ENCODE peak calls at places on chromosome 22, in nine cellular contexts. One of them, this sample, is unnamed.

GRCh38 chr22:47564651-47565050 is 802.2 kb downstream of the TBC1D22A start:
- DNase-seq in endodermal cell: no peak
- DNase-seq in putamen: no peak
- DNase-seq in cortex of kidney: no peak
- DNase-seq in BJ: no peak
- DNase-seq in NCI-H345: peak; percentile 67
- DNase-seq in neural crest cell: no peak
- DNase-seq in IMR-90: no peak
- DNase-seq in GM20000: no peak
- DNase-seq in this sample: peak; percentile 69

GRCh38 chr22:46193898-46194310 is 43.6 kb downstream of the PPARA start:
- DNase-seq in cortex of kidney: no peak
- DNase-seq in BJ: no peak
- DNase-seq in NCI-H345: no peak
- DNase-seq in GM20000: no peak
- DNase-seq in IMR-90: no peak
- DNase-seq in putamen: no peak
- DNase-seq in endodermal cell: no peak
- DNase-seq in neural crest cell: no peak
- DNase-seq in this sample: peak; percentile 26

GRCh38 chr22:26558246-26558895 is 31.6 kb downstream of the TPST2 start:
- DNase-seq in endodermal cell: no peak
- DNase-seq in NCI-H345: peak; percentile 25
- DNase-seq in GM20000: no peak
- DNase-seq in neural crest cell: no peak
- DNase-seq in putamen: no peak
- DNase-seq in BJ: no peak
- DNase-seq in cortex of kidney: no peak
- DNase-seq in IMR-90: peak; percentile 46
- DNase-seq in this sample: no peak

GRCh38 chr22:38505595-38506117 is 455 bp downstream of the DDX17 start:
- DNase-seq in BJ: no peak
- DNase-seq in IMR-90: peak; percentile 46
- DNase-seq in neural crest cell: peak; percentile 18
- DNase-seq in NCI-H345: peak; percentile 40
- DNase-seq in cortex of kidney: peak; percentile 41
- DNase-seq in GM20000: peak; percentile 76
- DNase-seq in endodermal cell: no peak
- DNase-seq in putamen: peak; percentile 85
- DNase-seq in this sample: peak; percentile 94

GRCh38 chr22:46947516-46948260 is 185.2 kb downstream of the TBC1D22A start:
- DNase-seq in neural crest cell: no peak
- DNase-seq in cortex of kidney: no peak
- DNase-seq in endodermal cell: no peak
- DNase-seq in BJ: no peak
- DNase-seq in putamen: no peak
- DNase-seq in GM20000: no peak
- DNase-seq in IMR-90: no peak
- DNase-seq in NCI-H345: no peak
- DNase-seq in this sample: no peak

GRCh38 chr22:43171019-43171491 is 15.9 kb downstream of the TTLL12 start:
- DNase-seq in endodermal cell: no peak
- DNase-seq in BJ: no peak
- DNase-seq in NCI-H345: no peak
- DNase-seq in IMR-90: no peak
- DNase-seq in neural crest cell: no peak
- DNase-seq in cortex of kidney: no peak
- DNase-seq in putamen: no peak
- DNase-seq in GM20000: no peak
- DNase-seq in this sample: no peak

GRCh38 chr22:47570300-47570685 is 807.8 kb downstream of the TBC1D22A start:
- DNase-seq in endodermal cell: no peak
- DNase-seq in BJ: no peak
- DNase-seq in GM20000: no peak
- DNase-seq in neural crest cell: no peak
- DNase-seq in NCI-H345: no peak
- DNase-seq in putamen: no peak
- DNase-seq in cortex of kidney: no peak
- DNase-seq in IMR-90: no peak
- DNase-seq in this sample: peak; percentile 60

GRCh38 chr22:50522806-50523438 is 2.5 kb downstream of the SCO2 start:
- DNase-seq in IMR-90: no peak
- DNase-seq in NCI-H345: no peak
- DNase-seq in putamen: no peak
- DNase-seq in BJ: no peak
- DNase-seq in endodermal cell: no peak
- DNase-seq in cortex of kidney: no peak
- DNase-seq in GM20000: no peak
- DNase-seq in neural crest cell: no peak
- DNase-seq in this sample: no peak

GRCh38 chr22:43017525-43018290 is 2.8 kb upstream of the PACSIN2 start:
- DNase-seq in endodermal cell: no peak
- DNase-seq in neural crest cell: no peak
- DNase-seq in BJ: no peak
- DNase-seq in putamen: no peak
- DNase-seq in NCI-H345: no peak
- DNase-seq in cortex of kidney: no peak
- DNase-seq in IMR-90: no peak
- DNase-seq in GM20000: no peak
- DNase-seq in this sample: no peak

GRCh38 chr22:23137905-23138520 is 3.8 kb downstream of the RSPH14 start:
- DNase-seq in IMR-90: no peak
- DNase-seq in NCI-H345: no peak
- DNase-seq in cortex of kidney: no peak
- DNase-seq in endodermal cell: no peak
- DNase-seq in BJ: no peak
- DNase-seq in neural crest cell: no peak
- DNase-seq in putamen: no peak
- DNase-seq in GM20000: peak; percentile 64
- DNase-seq in this sample: no peak

GRCh38 chr22:21975273-21975672 is 7.3 kb downstream of the TOP3B start:
- DNase-seq in putamen: no peak
- DNase-seq in IMR-90: no peak
- DNase-seq in GM20000: no peak
- DNase-seq in NCI-H345: peak; percentile 21
- DNase-seq in BJ: no peak
- DNase-seq in neural crest cell: no peak
- DNase-seq in endodermal cell: no peak
- DNase-seq in cortex of kidney: no peak
- DNase-seq in this sample: no peak

GRCh38 chr22:42862045-42862734 is 5.1 kb upstream of the ARFGAP3 start:
- DNase-seq in IMR-90: peak; percentile 86
- DNase-seq in GM20000: no peak
- DNase-seq in endodermal cell: no peak
- DNase-seq in BJ: no peak
- DNase-seq in putamen: no peak
- DNase-seq in NCI-H345: no peak
- DNase-seq in neural crest cell: no peak
- DNase-seq in cortex of kidney: no peak
- DNase-seq in this sample: no peak

GRCh38 chr22:49936018-49936972 is 17.9 kb downstream of the CRELD2 start:
- DNase-seq in IMR-90: peak; percentile 86
- DNase-seq in GM20000: peak; percentile 93
- DNase-seq in cortex of kidney: no peak
- DNase-seq in putamen: peak; percentile 61
- DNase-seq in BJ: peak; percentile 41
- DNase-seq in NCI-H345: peak; percentile 57
- DNase-seq in endodermal cell: peak; percentile 93
- DNase-seq in neural crest cell: no peak
- DNase-seq in this sample: peak; percentile 98

GRCh38 chr22:38177044-38177443 is 4.6 kb downstream of the PLA2G6 start:
- DNase-seq in GM20000: no peak
- DNase-seq in putamen: no peak
- DNase-seq in BJ: no peak
- DNase-seq in NCI-H345: no peak
- DNase-seq in neural crest cell: no peak
- DNase-seq in IMR-90: no peak
- DNase-seq in cortex of kidney: no peak
- DNase-seq in endodermal cell: no peak
- DNase-seq in this sample: no peak

GRCh38 chr22:36160499-36160942 is at the start of gene APOL3:
- DNase-seq in NCI-H345: no peak
- DNase-seq in BJ: no peak
- DNase-seq in GM20000: peak; percentile 29
- DNase-seq in putamen: no peak
- DNase-seq in endodermal cell: no peak
- DNase-seq in IMR-90: peak; percentile 47
- DNase-seq in neural crest cell: no peak
- DNase-seq in cortex of kidney: no peak
- DNase-seq in this sample: peak; percentile 89

GRCh38 chr22:35218079-35218478 is 39.2 kb upstream of the HMGXB4 start:
- DNase-seq in BJ: no peak
- DNase-seq in IMR-90: peak; percentile 8
- DNase-seq in putamen: no peak
- DNase-seq in cortex of kidney: no peak
- DNase-seq in GM20000: no peak
- DNase-seq in endodermal cell: peak; percentile 16
- DNase-seq in NCI-H345: no peak
- DNase-seq in neural crest cell: no peak
- DNase-seq in this sample: no peak

GRCh38 chr22:17845340-17845739 is 71.1 kb upstream of the BID start:
- DNase-seq in neural crest cell: no peak
- DNase-seq in IMR-90: no peak
- DNase-seq in NCI-H345: peak; percentile 80
- DNase-seq in BJ: no peak
- DNase-seq in GM20000: no peak
- DNase-seq in putamen: no peak
- DNase-seq in endodermal cell: no peak
- DNase-seq in cortex of kidney: no peak
- DNase-seq in this sample: no peak

GRCh38 chr22:49970528-49971231 is 10.1 kb downstream of the PIM3 start:
- DNase-seq in neural crest cell: peak; percentile 59
- DNase-seq in endodermal cell: peak; percentile 94
- DNase-seq in putamen: peak; percentile 94
- DNase-seq in GM20000: peak; percentile 92
- DNase-seq in cortex of kidney: no peak
- DNase-seq in NCI-H345: peak; percentile 62
- DNase-seq in IMR-90: peak; percentile 97
- DNase-seq in BJ: peak; percentile 82
- DNase-seq in this sample: peak; percentile 99

GRCh38 chr22:36901411-36902142 is 11.9 kb upstream of the CSF2RB start:
- DNase-seq in putamen: no peak
- DNase-seq in IMR-90: no peak
- DNase-seq in BJ: no peak
- DNase-seq in neural crest cell: no peak
- DNase-seq in endodermal cell: peak; percentile 69
- DNase-seq in NCI-H345: no peak
- DNase-seq in GM20000: peak; percentile 80
- DNase-seq in cortex of kidney: no peak
- DNase-seq in this sample: no peak

GRCh38 chr22:19696504-19697276 is 17.6 kb upstream of the SEPTIN5 start:
- DNase-seq in NCI-H345: no peak
- DNase-seq in endodermal cell: peak; percentile 23
- DNase-seq in putamen: no peak
- DNase-seq in GM20000: no peak
- DNase-seq in cortex of kidney: no peak
- DNase-seq in neural crest cell: no peak
- DNase-seq in BJ: no peak
- DNase-seq in IMR-90: no peak
- DNase-seq in this sample: peak; percentile 15

GRCh38 chr22:32411388-32411787 is 659 bp downstream of the RTCB start:
- DNase-seq in GM20000: no peak
- DNase-seq in cortex of kidney: no peak
- DNase-seq in endodermal cell: peak; percentile 43
- DNase-seq in putamen: no peak
- DNase-seq in IMR-90: peak; percentile 40
- DNase-seq in BJ: peak; percentile 2
- DNase-seq in neural crest cell: no peak
- DNase-seq in NCI-H345: no peak
- DNase-seq in this sample: no peak

GRCh38 chr22:23038334-23038642 is 32.0 kb upstream of the GNAZ start:
- DNase-seq in putamen: no peak
- DNase-seq in cortex of kidney: no peak
- DNase-seq in NCI-H345: no peak
- DNase-seq in neural crest cell: no peak
- DNase-seq in BJ: no peak
- DNase-seq in IMR-90: no peak
- DNase-seq in endodermal cell: no peak
- DNase-seq in GM20000: no peak
- DNase-seq in this sample: no peak

GRCh38 chr22:45709004-45709739 is 37.5 kb downstream of the ATXN10 start:
- DNase-seq in GM20000: no peak
- DNase-seq in IMR-90: peak; percentile 79
- DNase-seq in endodermal cell: no peak
- DNase-seq in BJ: peak; percentile 61
- DNase-seq in cortex of kidney: no peak
- DNase-seq in NCI-H345: no peak
- DNase-seq in putamen: no peak
- DNase-seq in neural crest cell: no peak
- DNase-seq in this sample: no peak

GRCh38 chr22:28750471-28750881 is 8.6 kb downstream of the HSCB start:
- DNase-seq in putamen: no peak
- DNase-seq in BJ: no peak
- DNase-seq in IMR-90: peak; percentile 93
- DNase-seq in NCI-H345: no peak
- DNase-seq in neural crest cell: no peak
- DNase-seq in endodermal cell: no peak
- DNase-seq in GM20000: no peak
- DNase-seq in cortex of kidney: no peak
- DNase-seq in this sample: no peak

GRCh38 chr22:30459206-30460052 is 12.4 kb downstream of the SEC14L3 start:
- DNase-seq in NCI-H345: no peak
- DNase-seq in IMR-90: peak; percentile 26
- DNase-seq in neural crest cell: no peak
- DNase-seq in endodermal cell: peak; percentile 82
- DNase-seq in putamen: no peak
- DNase-seq in GM20000: peak; percentile 26
- DNase-seq in cortex of kidney: no peak
- DNase-seq in BJ: no peak
- DNase-seq in this sample: no peak

GRCh38 chr22:37764622-37765021 is 43.1 kb upstream of the GCAT start:
- DNase-seq in IMR-90: no peak
- DNase-seq in BJ: no peak
- DNase-seq in NCI-H345: no peak
- DNase-seq in endodermal cell: no peak
- DNase-seq in neural crest cell: no peak
- DNase-seq in putamen: no peak
- DNase-seq in cortex of kidney: no peak
- DNase-seq in GM20000: no peak
- DNase-seq in this sample: no peak

GRCh38 chr22:38032681-38033521 is 24.3 kb upstream of the PICK1 start:
- DNase-seq in NCI-H345: no peak
- DNase-seq in neural crest cell: no peak
- DNase-seq in BJ: peak; percentile 35
- DNase-seq in putamen: no peak
- DNase-seq in IMR-90: peak; percentile 90
- DNase-seq in endodermal cell: no peak
- DNase-seq in cortex of kidney: no peak
- DNase-seq in GM20000: no peak
- DNase-seq in this sample: no peak

GRCh38 chr22:22710719-22711531 is 66.5 kb downstream of the GGTLC2 start:
- DNase-seq in cortex of kidney: no peak
- DNase-seq in GM20000: peak; percentile 62
- DNase-seq in endodermal cell: peak; percentile 92
- DNase-seq in neural crest cell: peak; percentile 59
- DNase-seq in putamen: no peak
- DNase-seq in NCI-H345: peak; percentile 23
- DNase-seq in BJ: no peak
- DNase-seq in IMR-90: peak; percentile 17
- DNase-seq in this sample: peak; percentile 15

GRCh38 chr22:36569999-36570398 is 41.0 kb upstream of the EIF3D start:
- DNase-seq in NCI-H345: peak; percentile 24
- DNase-seq in IMR-90: peak; percentile 27
- DNase-seq in neural crest cell: peak; percentile 35
- DNase-seq in putamen: no peak
- DNase-seq in endodermal cell: peak; percentile 87
- DNase-seq in GM20000: no peak
- DNase-seq in cortex of kidney: no peak
- DNase-seq in BJ: no peak
- DNase-seq in this sample: no peak

GRCh38 chr22:25368271-25368670 is 148.8 kb downstream of the CRYBB2 start:
- DNase-seq in GM20000: no peak
- DNase-seq in neural crest cell: no peak
- DNase-seq in putamen: no peak
- DNase-seq in IMR-90: peak; percentile 77
- DNase-seq in BJ: peak; percentile 45
- DNase-seq in endodermal cell: no peak
- DNase-seq in cortex of kidney: no peak
- DNase-seq in NCI-H345: no peak
- DNase-seq in this sample: no peak

GRCh38 chr22:25564320-25564978 is at the start of gene GRK3:
- DNase-seq in GM20000: peak; percentile 84
- DNase-seq in NCI-H345: peak; percentile 42
- DNase-seq in BJ: no peak
- DNase-seq in neural crest cell: peak; percentile 67
- DNase-seq in cortex of kidney: no peak
- DNase-seq in putamen: peak; percentile 35
- DNase-seq in IMR-90: peak; percentile 27
- DNase-seq in endodermal cell: peak; percentile 88
- DNase-seq in this sample: peak; percentile 75

This sample was measured in lower leg skin.